ENCODE peak calls at places on chromosome 11, in ten cellular contexts. One of them, this sample, is unnamed.

GRCh38 chr11:67370351-67371076 is 2.9 kb downstream of the CLCF1 start:
- DNase-seq in GM12878: no peak
- DNase-seq in breast epithelium: no peak
- DNase-seq in stomach: no peak
- DNase-seq in esophagus muscularis mucosa: no peak
- DNase-seq in transverse colon: no peak
- DNase-seq in H1: no peak
- DNase-seq in sigmoid colon: peak; percentile 76
- DNase-seq in endothelial cell of umbilical vein: no peak
- DNase-seq in Panc1: no peak
- DNase-seq in this sample: no peak

GRCh38 chr11:47317078-47317828 is 35.2 kb downstream of the MYBPC3 start:
- DNase-seq in H1: no peak
- DNase-seq in esophagus muscularis mucosa: no peak
- DNase-seq in Panc1: no peak
- DNase-seq in GM12878: no peak
- DNase-seq in sigmoid colon: no peak
- DNase-seq in transverse colon: no peak
- DNase-seq in breast epithelium: no peak
- DNase-seq in endothelial cell of umbilical vein: no peak
- DNase-seq in stomach: no peak
- DNase-seq in this sample: no peak

GRCh38 chr11:86938900-86939880 is 16.0 kb downstream of the FZD4 start:
- DNase-seq in stomach: no peak
- DNase-seq in endothelial cell of umbilical vein: peak; percentile 85
- DNase-seq in esophagus muscularis mucosa: no peak
- DNase-seq in Panc1: peak; percentile 57
- DNase-seq in sigmoid colon: no peak
- DNase-seq in GM12878: no peak
- DNase-seq in H1: no peak
- DNase-seq in transverse colon: no peak
- DNase-seq in breast epithelium: no peak
- DNase-seq in this sample: no peak

GRCh38 chr11:128911239-128911638 is 20.1 kb downstream of the KCNJ5 start:
- DNase-seq in Panc1: no peak
- DNase-seq in stomach: no peak
- DNase-seq in GM12878: no peak
- DNase-seq in breast epithelium: no peak
- DNase-seq in H1: no peak
- DNase-seq in endothelial cell of umbilical vein: no peak
- DNase-seq in transverse colon: no peak
- DNase-seq in esophagus muscularis mucosa: no peak
- DNase-seq in sigmoid colon: no peak
- DNase-seq in this sample: no peak

GRCh38 chr11:97965849-97966646 is 1054.7 kb upstream of the CNTN5 start:
- DNase-seq in H1: no peak
- DNase-seq in esophagus muscularis mucosa: no peak
- DNase-seq in stomach: no peak
- DNase-seq in sigmoid colon: no peak
- DNase-seq in GM12878: no peak
- DNase-seq in breast epithelium: no peak
- DNase-seq in transverse colon: no peak
- DNase-seq in endothelial cell of umbilical vein: peak; percentile 72
- DNase-seq in Panc1: no peak
- DNase-seq in this sample: no peak

GRCh38 chr11:14499178-14499559 is 442 bp downstream of the COPB1 start:
- DNase-seq in GM12878: no peak
- DNase-seq in endothelial cell of umbilical vein: peak; percentile 32
- DNase-seq in Panc1: no peak
- DNase-seq in sigmoid colon: peak; percentile 73
- DNase-seq in transverse colon: peak; percentile 53
- DNase-seq in esophagus muscularis mucosa: no peak
- DNase-seq in H1: no peak
- DNase-seq in breast epithelium: no peak
- DNase-seq in stomach: peak; percentile 42
- DNase-seq in this sample: peak; percentile 70

GRCh38 chr11:114846040-114846791 is 167.9 kb downstream of the NXPE2 start:
- DNase-seq in esophagus muscularis mucosa: peak; percentile 72
- DNase-seq in Panc1: no peak
- DNase-seq in sigmoid colon: no peak
- DNase-seq in endothelial cell of umbilical vein: no peak
- DNase-seq in H1: no peak
- DNase-seq in GM12878: no peak
- DNase-seq in stomach: no peak
- DNase-seq in transverse colon: no peak
- DNase-seq in breast epithelium: no peak
- DNase-seq in this sample: no peak

GRCh38 chr11:112817376-112817775 is 143.8 kb upstream of the NCAM1 start:
- DNase-seq in transverse colon: no peak
- DNase-seq in endothelial cell of umbilical vein: no peak
- DNase-seq in H1: no peak
- DNase-seq in GM12878: no peak
- DNase-seq in breast epithelium: no peak
- DNase-seq in esophagus muscularis mucosa: no peak
- DNase-seq in stomach: no peak
- DNase-seq in Panc1: no peak
- DNase-seq in sigmoid colon: no peak
- DNase-seq in this sample: no peak

GRCh38 chr11:79807506-79807905 is 366.7 kb upstream of the TENM4 start:
- DNase-seq in sigmoid colon: no peak
- DNase-seq in stomach: no peak
- DNase-seq in H1: no peak
- DNase-seq in endothelial cell of umbilical vein: no peak
- DNase-seq in breast epithelium: no peak
- DNase-seq in Panc1: no peak
- DNase-seq in transverse colon: no peak
- DNase-seq in esophagus muscularis mucosa: no peak
- DNase-seq in GM12878: no peak
- DNase-seq in this sample: no peak

GRCh38 chr11:58830693-58831301 is 13.7 kb downstream of the GLYATL2 start:
- DNase-seq in GM12878: no peak
- DNase-seq in sigmoid colon: no peak
- DNase-seq in transverse colon: no peak
- DNase-seq in H1: no peak
- DNase-seq in stomach: no peak
- DNase-seq in breast epithelium: no peak
- DNase-seq in Panc1: no peak
- DNase-seq in endothelial cell of umbilical vein: no peak
- DNase-seq in esophagus muscularis mucosa: no peak
- DNase-seq in this sample: no peak

GRCh38 chr11:46675288-46675851 is 25.0 kb downstream of the ARHGAP1 start:
- DNase-seq in breast epithelium: peak; percentile 46
- DNase-seq in H1: no peak
- DNase-seq in GM12878: no peak
- DNase-seq in transverse colon: peak; percentile 68
- DNase-seq in endothelial cell of umbilical vein: no peak
- DNase-seq in sigmoid colon: peak; percentile 90
- DNase-seq in stomach: peak; percentile 79
- DNase-seq in Panc1: no peak
- DNase-seq in esophagus muscularis mucosa: peak; percentile 93
- DNase-seq in this sample: no peak

GRCh38 chr11:87361891-87362290 is 324.2 kb downstream of the TMEM135 start:
- DNase-seq in GM12878: no peak
- DNase-seq in esophagus muscularis mucosa: no peak
- DNase-seq in stomach: no peak
- DNase-seq in endothelial cell of umbilical vein: no peak
- DNase-seq in Panc1: no peak
- DNase-seq in transverse colon: no peak
- DNase-seq in H1: no peak
- DNase-seq in breast epithelium: no peak
- DNase-seq in sigmoid colon: no peak
- DNase-seq in this sample: no peak

GRCh38 chr11:41978951-41979350 is 519.5 kb upstream of the LRRC4C start:
- DNase-seq in transverse colon: no peak
- DNase-seq in stomach: no peak
- DNase-seq in GM12878: no peak
- DNase-seq in endothelial cell of umbilical vein: peak; percentile 2
- DNase-seq in sigmoid colon: no peak
- DNase-seq in esophagus muscularis mucosa: no peak
- DNase-seq in Panc1: no peak
- DNase-seq in H1: no peak
- DNase-seq in breast epithelium: no peak
- DNase-seq in this sample: no peak

GRCh38 chr11:111155021-111155420 is 90.5 kb upstream of the POU2AF2 start:
- DNase-seq in esophagus muscularis mucosa: no peak
- DNase-seq in H1: no peak
- DNase-seq in breast epithelium: no peak
- DNase-seq in sigmoid colon: no peak
- DNase-seq in Panc1: no peak
- DNase-seq in endothelial cell of umbilical vein: no peak
- DNase-seq in stomach: no peak
- DNase-seq in transverse colon: no peak
- DNase-seq in GM12878: no peak
- DNase-seq in this sample: no peak

GRCh38 chr11:19370100-19370861 is 129.5 kb upstream of the E2F8 start:
- DNase-seq in H1: no peak
- DNase-seq in esophagus muscularis mucosa: no peak
- DNase-seq in sigmoid colon: peak; percentile 86
- DNase-seq in GM12878: no peak
- DNase-seq in breast epithelium: peak; percentile 36
- DNase-seq in Panc1: no peak
- DNase-seq in stomach: no peak
- DNase-seq in transverse colon: no peak
- DNase-seq in endothelial cell of umbilical vein: peak; percentile 94
- DNase-seq in this sample: no peak

GRCh38 chr11:70131606-70132190 is 53.6 kb downstream of the ANO1 start:
- DNase-seq in breast epithelium: no peak
- DNase-seq in transverse colon: no peak
- DNase-seq in esophagus muscularis mucosa: no peak
- DNase-seq in H1: no peak
- DNase-seq in sigmoid colon: no peak
- DNase-seq in endothelial cell of umbilical vein: no peak
- DNase-seq in stomach: no peak
- DNase-seq in Panc1: no peak
- DNase-seq in GM12878: no peak
- DNase-seq in this sample: no peak

GRCh38 chr11:21965221-21965620 is 227.7 kb upstream of the ANO5 start:
- DNase-seq in esophagus muscularis mucosa: no peak
- DNase-seq in GM12878: no peak
- DNase-seq in endothelial cell of umbilical vein: no peak
- DNase-seq in H1: no peak
- DNase-seq in stomach: no peak
- DNase-seq in transverse colon: no peak
- DNase-seq in Panc1: no peak
- DNase-seq in sigmoid colon: no peak
- DNase-seq in breast epithelium: no peak
- DNase-seq in this sample: no peak

GRCh38 chr11:115965754-115966504 is 461.7 kb upstream of the CADM1 start:
- DNase-seq in H1: no peak
- DNase-seq in GM12878: no peak
- DNase-seq in breast epithelium: no peak
- DNase-seq in endothelial cell of umbilical vein: no peak
- DNase-seq in esophagus muscularis mucosa: no peak
- DNase-seq in stomach: no peak
- DNase-seq in Panc1: no peak
- DNase-seq in sigmoid colon: no peak
- DNase-seq in transverse colon: no peak
- DNase-seq in this sample: no peak
- TF ChIP-seq POLR2AphosphoS5 in H1: no peak
- TF ChIP-seq POLR2AphosphoS5 in GM12878: no peak
- TF ChIP-seq POLR2AphosphoS5 in breast epithelium: no peak
- TF ChIP-seq POLR2AphosphoS5 in endothelial cell of umbilical vein: no peak
- TF ChIP-seq POLR2AphosphoS5 in esophagus muscularis mucosa: no peak
- TF ChIP-seq POLR2AphosphoS5 in stomach: no peak
- TF ChIP-seq POLR2AphosphoS5 in Panc1: no peak
- TF ChIP-seq POLR2AphosphoS5 in sigmoid colon: no peak
- TF ChIP-seq POLR2AphosphoS5 in transverse colon: no peak
- TF ChIP-seq POLR2AphosphoS5 in this sample: no peak

GRCh38 chr11:118896472-118896913 is 12.8 kb downstream of the CXCR5 start:
- DNase-seq in H1: no peak
- DNase-seq in stomach: no peak
- DNase-seq in Panc1: no peak
- DNase-seq in breast epithelium: no peak
- DNase-seq in transverse colon: peak; percentile 7
- DNase-seq in endothelial cell of umbilical vein: no peak
- DNase-seq in GM12878: no peak
- DNase-seq in sigmoid colon: no peak
- DNase-seq in esophagus muscularis mucosa: no peak
- DNase-seq in this sample: no peak
- H3K9me3 ChIP-seq in H1: no peaks in the 10 kb centered on the region
- H3K9me3 ChIP-seq in stomach: no peaks in the 10 kb centered on the region
- H3K9me3 ChIP-seq in Panc1: no peaks in the 10 kb centered on the region
- H3K9me3 ChIP-seq in breast epithelium: no peaks in the 10 kb centered on the region
- H3K9me3 ChIP-seq in transverse colon: no peaks in the 10 kb centered on the region
- H3K9me3 ChIP-seq in endothelial cell of umbilical vein: no peaks in the 10 kb centered on the region
- H3K9me3 ChIP-seq in GM12878: no peaks in the 10 kb centered on the region
- H3K9me3 ChIP-seq in sigmoid colon: no peaks in the 10 kb centered on the region
- H3K9me3 ChIP-seq in esophagus muscularis mucosa: no peaks in the 10 kb centered on the region
- H3K9me3 ChIP-seq in this sample: no peaks in the 10 kb centered on the region

GRCh38 chr11:73972620-73973449 is 9.8 kb downstream of the UCP2 start:
- DNase-seq in GM12878: no peak
- DNase-seq in H1: no peak
- DNase-seq in stomach: no peak
- DNase-seq in Panc1: no peak
- DNase-seq in transverse colon: no peak
- DNase-seq in esophagus muscularis mucosa: no peak
- DNase-seq in breast epithelium: no peak
- DNase-seq in sigmoid colon: peak; percentile 44
- DNase-seq in endothelial cell of umbilical vein: no peak
- DNase-seq in this sample: no peak
- TF ChIP-seq POLR2AphosphoS5 in GM12878: peak; percentile 53
- TF ChIP-seq POLR2AphosphoS5 in H1: no peak
- TF ChIP-seq POLR2AphosphoS5 in stomach: no peak
- TF ChIP-seq POLR2AphosphoS5 in Panc1: no peak
- TF ChIP-seq POLR2AphosphoS5 in transverse colon: no peak
- TF ChIP-seq POLR2AphosphoS5 in esophagus muscularis mucosa: no peak
- TF ChIP-seq POLR2AphosphoS5 in breast epithelium: no peak
- TF ChIP-seq POLR2AphosphoS5 in sigmoid colon: no peak
- TF ChIP-seq POLR2AphosphoS5 in endothelial cell of umbilical vein: no peak
- TF ChIP-seq POLR2AphosphoS5 in this sample: no peak

DNA sequence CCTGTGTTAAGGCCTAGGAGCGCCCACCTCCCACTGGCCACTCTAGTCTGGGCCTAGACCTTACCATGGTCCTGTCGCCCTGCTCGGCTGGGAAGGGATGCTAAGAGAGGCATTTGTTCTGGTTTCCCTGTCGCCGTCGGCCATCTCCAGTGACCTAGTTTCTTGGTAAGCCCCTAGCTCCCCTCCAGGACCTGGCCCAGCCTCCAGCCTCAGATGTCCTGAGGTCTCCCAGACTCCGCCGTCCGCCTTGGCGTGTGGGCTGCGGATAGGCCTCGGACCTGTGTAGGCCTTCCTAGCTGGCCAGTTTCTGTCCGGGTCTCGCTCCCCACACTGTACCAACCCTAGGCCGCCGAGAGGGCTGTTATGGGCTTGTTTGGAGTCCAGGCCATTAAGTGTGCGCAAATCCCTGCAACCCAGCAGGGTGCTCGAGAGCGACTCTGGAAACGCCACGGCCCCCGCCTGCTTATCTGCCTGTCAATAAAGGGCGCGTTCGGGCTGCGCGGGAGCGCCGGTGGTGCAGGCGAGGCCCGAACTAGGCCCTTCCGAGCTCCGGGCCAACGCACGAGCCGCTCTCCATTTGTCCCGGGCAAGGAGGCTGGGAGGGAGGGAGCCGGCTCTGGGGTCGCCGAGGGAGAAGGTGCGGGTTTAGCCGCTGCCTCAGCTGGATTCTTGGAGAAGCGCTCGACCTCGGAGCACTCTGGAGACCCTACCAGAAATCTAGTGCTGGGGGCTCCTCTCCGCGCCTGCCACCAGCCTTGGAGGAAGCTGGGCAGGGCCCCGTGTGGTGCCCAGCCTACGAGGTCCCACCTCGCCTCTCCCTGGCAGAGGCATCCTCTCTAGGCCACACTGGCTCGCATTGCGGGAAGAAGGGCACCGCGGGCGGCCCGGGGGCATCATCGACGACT is 8.7 kb upstream of the PAX6 start:
- DNase-seq in stomach: no peak
- DNase-seq in breast epithelium: no peak
- DNase-seq in H1: peak; percentile 82
- DNase-seq in Panc1: no peak
- DNase-seq in esophagus muscularis mucosa: no peak
- DNase-seq in transverse colon: no peak
- DNase-seq in endothelial cell of umbilical vein: no peak
- DNase-seq in sigmoid colon: peak; percentile 62
- DNase-seq in GM12878: no peak
- DNase-seq in this sample: no peak
- H3K9me3 ChIP-seq in stomach: peaks cover 5% of the 10 kb centered on the region
- H3K9me3 ChIP-seq in breast epithelium: no peaks in the 10 kb centered on the region
- H3K9me3 ChIP-seq in H1: no peaks in the 10 kb centered on the region
- H3K9me3 ChIP-seq in Panc1: no peaks in the 10 kb centered on the region
- H3K9me3 ChIP-seq in esophagus muscularis mucosa: no peaks in the 10 kb centered on the region
- H3K9me3 ChIP-seq in transverse colon: no peaks in the 10 kb centered on the region
- H3K9me3 ChIP-seq in endothelial cell of umbilical vein: no peaks in the 10 kb centered on the region
- H3K9me3 ChIP-seq in sigmoid colon: no peaks in the 10 kb centered on the region
- H3K9me3 ChIP-seq in GM12878: no peaks in the 10 kb centered on the region
- H3K9me3 ChIP-seq in this sample: no peaks in the 10 kb centered on the region

This sample was measured in suprapubic skin.